ENCODE peak calls at places on chromosomes 6 and 20, in five cellular contexts. One of them, this sample, is unnamed.

GRCh38 chr6:64104051-64104450 is 468.4 kb downstream of the PHF3 start:
- DNase-seq in ureter: no peak
- DNase-seq in stimulated activated naive CD8-positive, alpha-beta T cell treated with anti-CD3 and anti-CD28 coated beads, Interleukin-15, Interleukin-2, amounts not matched to agents 100 U/mL and 50 U/mL, for 24 hours: no peak
- DNase-seq in nucleus accumbens: no peak
- DNase-seq in DMS153: no peak
- DNase-seq in this sample: no peak

GRCh38 chr20:23564927-23565326 is 3.4 kb downstream of the CST9L start:
- DNase-seq in stimulated activated naive CD8-positive, alpha-beta T cell treated with anti-CD3 and anti-CD28 coated beads, Interleukin-15, Interleukin-2, amounts not matched to agents 100 U/mL and 50 U/mL, for 24 hours: no peak
- DNase-seq in ureter: no peak
- DNase-seq in DMS153: no peak
- DNase-seq in nucleus accumbens: no peak
- DNase-seq in this sample: no peak

GRCh38 chr20:17936791-17937687 is 31.6 kb downstream of the SNX5 start:
- DNase-seq in DMS153: no peak
- DNase-seq in stimulated activated naive CD8-positive, alpha-beta T cell treated with anti-CD3 and anti-CD28 coated beads, Interleukin-15, Interleukin-2, amounts not matched to agents 100 U/mL and 50 U/mL, for 24 hours: no peak
- DNase-seq in ureter: no peak
- DNase-seq in nucleus accumbens: no peak
- DNase-seq in this sample: no peak

GRCh38 chr20:58690851-58691250 is 1.7 kb upstream of the NPEPL1 start:
- DNase-seq in DMS153: no peak
- DNase-seq in nucleus accumbens: no peak
- DNase-seq in stimulated activated naive CD8-positive, alpha-beta T cell treated with anti-CD3 and anti-CD28 coated beads, Interleukin-15, Interleukin-2, amounts not matched to agents 100 U/mL and 50 U/mL, for 24 hours: no peak
- DNase-seq in ureter: no peak
- DNase-seq in this sample: peak

GRCh38 chr6:39453236-39453635 is 130.7 kb upstream of the KCNK16 start:
- DNase-seq in DMS153: no peak
- DNase-seq in stimulated activated naive CD8-positive, alpha-beta T cell treated with anti-CD3 and anti-CD28 coated beads, Interleukin-15, Interleukin-2, amounts not matched to agents 100 U/mL and 50 U/mL, for 24 hours: no peak
- DNase-seq in ureter: no peak
- DNase-seq in nucleus accumbens: no peak
- DNase-seq in this sample: no peak

GRCh38 chr20:1555952-1556351 is 1.6 kb downstream of the SIRPD start:
- DNase-seq in DMS153: no peak
- DNase-seq in stimulated activated naive CD8-positive, alpha-beta T cell treated with anti-CD3 and anti-CD28 coated beads, Interleukin-15, Interleukin-2, amounts not matched to agents 100 U/mL and 50 U/mL, for 24 hours: no peak
- DNase-seq in nucleus accumbens: no peak
- DNase-seq in ureter: no peak
- DNase-seq in this sample: no peak

GRCh38 chr20:24492031-24492607 is 22.7 kb downstream of the SYNDIG1 start:
- DNase-seq in ureter: no peak
- DNase-seq in stimulated activated naive CD8-positive, alpha-beta T cell treated with anti-CD3 and anti-CD28 coated beads, Interleukin-15, Interleukin-2, amounts not matched to agents 100 U/mL and 50 U/mL, for 24 hours: no peak
- DNase-seq in nucleus accumbens: no peak
- DNase-seq in DMS153: no peak
- DNase-seq in this sample: peak

GRCh38 chr6:71194730-71195129 is 93.9 kb upstream of the OGFRL1 start:
- DNase-seq in ureter: no peak
- DNase-seq in DMS153: no peak
- DNase-seq in nucleus accumbens: no peak
- DNase-seq in stimulated activated naive CD8-positive, alpha-beta T cell treated with anti-CD3 and anti-CD28 coated beads, Interleukin-15, Interleukin-2, amounts not matched to agents 100 U/mL and 50 U/mL, for 24 hours: no peak
- DNase-seq in this sample: no peak

GRCh38 chr6:39377530-39377929 is 55.0 kb upstream of the KCNK16 start:
- DNase-seq in ureter: peak
- DNase-seq in DMS153: peak
- DNase-seq in nucleus accumbens: peak
- DNase-seq in stimulated activated naive CD8-positive, alpha-beta T cell treated with anti-CD3 and anti-CD28 coated beads, Interleukin-15, Interleukin-2, amounts not matched to agents 100 U/mL and 50 U/mL, for 24 hours: peak
- DNase-seq in this sample: no peak

GRCh38 chr6:4804095-4804494 is 27.9 kb downstream of the CDYL start:
- DNase-seq in nucleus accumbens: no peak
- DNase-seq in DMS153: no peak
- DNase-seq in ureter: no peak
- DNase-seq in stimulated activated naive CD8-positive, alpha-beta T cell treated with anti-CD3 and anti-CD28 coated beads, Interleukin-15, Interleukin-2, amounts not matched to agents 100 U/mL and 50 U/mL, for 24 hours: peak
- DNase-seq in this sample: no peak

GRCh38 chr6:436308-437041 is 44.9 kb downstream of the IRF4 start:
- DNase-seq in stimulated activated naive CD8-positive, alpha-beta T cell treated with anti-CD3 and anti-CD28 coated beads, Interleukin-15, Interleukin-2, amounts not matched to agents 100 U/mL and 50 U/mL, for 24 hours: peak
- DNase-seq in DMS153: no peak
- DNase-seq in nucleus accumbens: no peak
- DNase-seq in ureter: no peak
- DNase-seq in this sample: peak

GRCh38 chr6:73515204-73516101 is 5.4 kb downstream of the EEF1A1 start:
- DNase-seq in stimulated activated naive CD8-positive, alpha-beta T cell treated with anti-CD3 and anti-CD28 coated beads, Interleukin-15, Interleukin-2, amounts not matched to agents 100 U/mL and 50 U/mL, for 24 hours: peak
- DNase-seq in ureter: peak
- DNase-seq in nucleus accumbens: peak
- DNase-seq in DMS153: peak
- DNase-seq in this sample: no peak

GRCh38 chr20:16476032-16476431 is 97.2 kb downstream of the KIF16B start:
- DNase-seq in nucleus accumbens: no peak
- DNase-seq in stimulated activated naive CD8-positive, alpha-beta T cell treated with anti-CD3 and anti-CD28 coated beads, Interleukin-15, Interleukin-2, amounts not matched to agents 100 U/mL and 50 U/mL, for 24 hours: no peak
- DNase-seq in DMS153: peak
- DNase-seq in ureter: no peak
- DNase-seq in this sample: no peak

GRCh38 chr6:163554663-163555062 is 140.1 kb downstream of the QKI start:
- DNase-seq in ureter: no peak
- DNase-seq in nucleus accumbens: peak
- DNase-seq in DMS153: no peak
- DNase-seq in stimulated activated naive CD8-positive, alpha-beta T cell treated with anti-CD3 and anti-CD28 coated beads, Interleukin-15, Interleukin-2, amounts not matched to agents 100 U/mL and 50 U/mL, for 24 hours: peak
- DNase-seq in this sample: no peak

GRCh38 chr20:62605996-62606395 is 36.3 kb upstream of the SLCO4A1 start:
- DNase-seq in stimulated activated naive CD8-positive, alpha-beta T cell treated with anti-CD3 and anti-CD28 coated beads, Interleukin-15, Interleukin-2, amounts not matched to agents 100 U/mL and 50 U/mL, for 24 hours: no peak
- DNase-seq in nucleus accumbens: no peak
- DNase-seq in DMS153: no peak
- DNase-seq in ureter: peak
- DNase-seq in this sample: no peak

GRCh38 chr6:75755704-75756103 is 6.7 kb downstream of the MYO6 start:
- DNase-seq in DMS153: no peak
- DNase-seq in stimulated activated naive CD8-positive, alpha-beta T cell treated with anti-CD3 and anti-CD28 coated beads, Interleukin-15, Interleukin-2, amounts not matched to agents 100 U/mL and 50 U/mL, for 24 hours: no peak
- DNase-seq in ureter: no peak
- DNase-seq in nucleus accumbens: no peak
- DNase-seq in this sample: no peak

GRCh38 chr6:4693158-4693557 is 83.0 kb upstream of the CDYL start:
- DNase-seq in nucleus accumbens: no peak
- DNase-seq in DMS153: peak
- DNase-seq in stimulated activated naive CD8-positive, alpha-beta T cell treated with anti-CD3 and anti-CD28 coated beads, Interleukin-15, Interleukin-2, amounts not matched to agents 100 U/mL and 50 U/mL, for 24 hours: no peak
- DNase-seq in ureter: no peak
- DNase-seq in this sample: no peak

GRCh38 chr6:118574051-118574865 is 26.2 kb downstream of the PLN start:
- DNase-seq in stimulated activated naive CD8-positive, alpha-beta T cell treated with anti-CD3 and anti-CD28 coated beads, Interleukin-15, Interleukin-2, amounts not matched to agents 100 U/mL and 50 U/mL, for 24 hours: no peak
- DNase-seq in ureter: no peak
- DNase-seq in nucleus accumbens: no peak
- DNase-seq in DMS153: peak
- DNase-seq in this sample: no peak